ENCODE peak calls at places on chromosomes 6 and 20, in five cellular contexts. One of them, this sample, is unnamed.

GRCh38 chr6:154653385-154653784 is 79.8 kb upstream of the SCAF8 start:
- DNase-seq in stomach: no peak
- DNase-seq in CD8-positive, alpha-beta memory T cell: no peak
- DNase-seq in aorta: no peak
- DNase-seq in lung: no peak
- DNase-seq in this sample: no peak

GRCh38 chr6:134240664-134241431 is 77.1 kb downstream of the SGK1 start:
- DNase-seq in stomach: peak; percentile 52
- DNase-seq in CD8-positive, alpha-beta memory T cell: peak; percentile 87
- DNase-seq in aorta: peak; percentile 93
- DNase-seq in lung: peak; percentile 73
- DNase-seq in this sample: peak; percentile 34

GRCh38 chr20:1841554-1842140 is 53.6 kb upstream of the SIRPA start:
- DNase-seq in stomach: no peak
- DNase-seq in CD8-positive, alpha-beta memory T cell: no peak
- DNase-seq in aorta: peak; percentile 58
- DNase-seq in lung: no peak
- DNase-seq in this sample: no peak

GRCh38 chr6:167793421-167793820 is 33.3 kb upstream of the AFDN start:
- DNase-seq in stomach: no peak
- DNase-seq in CD8-positive, alpha-beta memory T cell: no peak
- DNase-seq in aorta: no peak
- DNase-seq in lung: peak; percentile 20
- DNase-seq in this sample: peak; percentile 61

GRCh38 chr6:28351087-28351486 is 1.3 kb downstream of the ZKSCAN3 start:
- DNase-seq in stomach: peak; percentile 45
- DNase-seq in CD8-positive, alpha-beta memory T cell: no peak
- DNase-seq in aorta: no peak
- DNase-seq in lung: no peak
- DNase-seq in this sample: no peak

GRCh38 chr20:10603971-10604864 is 69.6 kb downstream of the JAG1 start:
- DNase-seq in stomach: no peak
- DNase-seq in CD8-positive, alpha-beta memory T cell: no peak
- DNase-seq in aorta: peak; percentile 78
- DNase-seq in lung: peak; percentile 42
- DNase-seq in this sample: no peak

GRCh38 chr20:38298768-38299288 is 5.1 kb upstream of the BPI start:
- DNase-seq in stomach: peak; percentile 48
- DNase-seq in CD8-positive, alpha-beta memory T cell: no peak
- DNase-seq in aorta: peak; percentile 91
- DNase-seq in lung: peak; percentile 77
- DNase-seq in this sample: peak; percentile 38

GRCh38 chr20:21394120-21394519 is 3.2 kb downstream of the NKX2-4 start:
- DNase-seq in stomach: no peak
- DNase-seq in CD8-positive, alpha-beta memory T cell: no peak
- DNase-seq in aorta: no peak
- DNase-seq in lung: no peak
- DNase-seq in this sample: no peak

GRCh38 chr20:43979576-43979975 is 64.9 kb downstream of the TOX2 start:
- DNase-seq in stomach: no peak
- DNase-seq in CD8-positive, alpha-beta memory T cell: no peak
- DNase-seq in aorta: no peak
- DNase-seq in lung: no peak
- DNase-seq in this sample: no peak

GRCh38 chr6:33411632-33412005 is 805 bp downstream of the PHF1 start:
- DNase-seq in stomach: no peak
- DNase-seq in CD8-positive, alpha-beta memory T cell: peak; percentile 44
- DNase-seq in aorta: no peak
- DNase-seq in lung: no peak
- DNase-seq in this sample: no peak

GRCh38 chr6:4606016-4606415 is 170.2 kb upstream of the CDYL start:
- DNase-seq in stomach: no peak
- DNase-seq in CD8-positive, alpha-beta memory T cell: no peak
- DNase-seq in aorta: no peak
- DNase-seq in lung: no peak
- DNase-seq in this sample: no peak

GRCh38 chr6:26129656-26130055 is 42.4 kb downstream of the HFE start:
- DNase-seq in stomach: no peak
- DNase-seq in CD8-positive, alpha-beta memory T cell: no peak
- DNase-seq in aorta: no peak
- DNase-seq in lung: no peak
- DNase-seq in this sample: no peak

GRCh38 chr20:59376109-59376841 is 75.9 kb downstream of the EDN3 start:
- DNase-seq in stomach: no peak
- DNase-seq in CD8-positive, alpha-beta memory T cell: peak; percentile 4
- DNase-seq in aorta: no peak
- DNase-seq in lung: no peak
- DNase-seq in this sample: no peak

GRCh38 chr6:108002365-108003221 is 44.6 kb upstream of the SEC63 start:
- DNase-seq in stomach: peak; percentile 31
- DNase-seq in CD8-positive, alpha-beta memory T cell: no peak
- DNase-seq in aorta: peak; percentile 62
- DNase-seq in lung: no peak
- DNase-seq in this sample: peak; percentile 79

GRCh38 chr20:33459599-33459998 is 16.0 kb upstream of the SNTA1 start:
- DNase-seq in stomach: no peak
- DNase-seq in CD8-positive, alpha-beta memory T cell: no peak
- DNase-seq in aorta: no peak
- DNase-seq in lung: no peak
- DNase-seq in this sample: no peak

GRCh38 chr6:7468382-7469081 is 72.9 kb upstream of the DSP start:
- DNase-seq in stomach: no peak
- DNase-seq in CD8-positive, alpha-beta memory T cell: no peak
- DNase-seq in aorta: no peak
- DNase-seq in lung: no peak
- DNase-seq in this sample: no peak

GRCh38 chr6:143676437-143677045 is 1.2 kb upstream of the PHACTR2 start:
- DNase-seq in stomach: no peak
- DNase-seq in CD8-positive, alpha-beta memory T cell: no peak
- DNase-seq in aorta: no peak
- DNase-seq in lung: no peak
- DNase-seq in this sample: no peak

GRCh38 chr6:166623318-166623717 is 3.7 kb downstream of the RPS6KA2 start:
- DNase-seq in stomach: no peak
- DNase-seq in CD8-positive, alpha-beta memory T cell: no peak
- DNase-seq in aorta: no peak
- DNase-seq in lung: peak; percentile 65
- DNase-seq in this sample: no peak

GRCh38 chr6:127188752-127189151 is 70.3 kb downstream of the RSPO3 start:
- DNase-seq in stomach: no peak
- DNase-seq in CD8-positive, alpha-beta memory T cell: no peak
- DNase-seq in aorta: no peak
- DNase-seq in lung: no peak
- DNase-seq in this sample: no peak

GRCh38 chr20:20204326-20204725 is 152.0 kb downstream of the CFAP61 start:
- DNase-seq in stomach: no peak
- DNase-seq in CD8-positive, alpha-beta memory T cell: no peak
- DNase-seq in aorta: no peak
- DNase-seq in lung: no peak
- DNase-seq in this sample: no peak

GRCh38 chr20:58850693-58851174 is at the start of gene GNAS-AS1:
- DNase-seq in stomach: peak; percentile 47
- DNase-seq in CD8-positive, alpha-beta memory T cell: peak; percentile 90
- DNase-seq in aorta: peak; percentile 84
- DNase-seq in lung: peak; percentile 80
- DNase-seq in this sample: peak; percentile 84

GRCh38 chr6:113994934-113995342 is 24.0 kb upstream of the HDAC2 start:
- DNase-seq in stomach: no peak
- DNase-seq in CD8-positive, alpha-beta memory T cell: no peak
- DNase-seq in aorta: no peak
- DNase-seq in lung: no peak
- DNase-seq in this sample: peak; percentile 55

GRCh38 chr6:154536255-154536654 is 25.8 kb upstream of the CNKSR3 start:
- DNase-seq in stomach: no peak
- DNase-seq in CD8-positive, alpha-beta memory T cell: no peak
- DNase-seq in aorta: no peak
- DNase-seq in lung: no peak
- DNase-seq in this sample: no peak

GRCh38 chr6:105746539-105746938 is 339.6 kb upstream of the PRDM1 start:
- DNase-seq in stomach: no peak
- DNase-seq in CD8-positive, alpha-beta memory T cell: no peak
- DNase-seq in aorta: no peak
- DNase-seq in lung: no peak
- DNase-seq in this sample: no peak

GRCh38 chr6:168032383-168032760 is 34.9 kb downstream of the KIF25 start:
- DNase-seq in stomach: no peak
- DNase-seq in CD8-positive, alpha-beta memory T cell: no peak
- DNase-seq in aorta: no peak
- DNase-seq in lung: no peak
- DNase-seq in this sample: peak; percentile 18

GRCh38 chr6:160077526-160077925 is 44.1 kb upstream of the SLC22A1 start:
- DNase-seq in stomach: no peak
- DNase-seq in CD8-positive, alpha-beta memory T cell: no peak
- DNase-seq in aorta: no peak
- DNase-seq in lung: no peak
- DNase-seq in this sample: no peak

GRCh38 chr6:55009114-55009513 is 162.5 kb downstream of the FAM83B start:
- DNase-seq in stomach: no peak
- DNase-seq in CD8-positive, alpha-beta memory T cell: no peak
- DNase-seq in aorta: no peak
- DNase-seq in lung: no peak
- DNase-seq in this sample: no peak

GRCh38 chr6:136609878-136610706 is 59.9 kb upstream of the MAP7 start:
- DNase-seq in stomach: peak; percentile 64
- DNase-seq in CD8-positive, alpha-beta memory T cell: no peak
- DNase-seq in aorta: peak; percentile 78
- DNase-seq in lung: peak; percentile 77
- DNase-seq in this sample: peak; percentile 82

GRCh38 chr6:169227116-169227515 is 26.5 kb downstream of the THBS2 start:
- DNase-seq in stomach: no peak
- DNase-seq in CD8-positive, alpha-beta memory T cell: no peak
- DNase-seq in aorta: no peak
- DNase-seq in lung: no peak
- DNase-seq in this sample: no peak

GRCh38 chr6:32888576-32888975 is 34.6 kb downstream of the PSMB9 start:
- DNase-seq in stomach: no peak
- DNase-seq in CD8-positive, alpha-beta memory T cell: no peak
- DNase-seq in aorta: no peak
- DNase-seq in lung: no peak
- DNase-seq in this sample: no peak

GRCh38 chr20:9025643-9026042 is 43.2 kb upstream of the PLCB4 start:
- DNase-seq in stomach: no peak
- DNase-seq in CD8-positive, alpha-beta memory T cell: no peak
- DNase-seq in aorta: no peak
- DNase-seq in lung: no peak
- DNase-seq in this sample: no peak

GRCh38 chr20:49399329-49399728 is 83.1 kb downstream of the KCNB1 start:
- DNase-seq in stomach: no peak
- DNase-seq in CD8-positive, alpha-beta memory T cell: no peak
- DNase-seq in aorta: no peak
- DNase-seq in lung: no peak
- DNase-seq in this sample: no peak

GRCh38 chr6:157210954-157211353 is 112.4 kb downstream of the TMEM242 start:
- DNase-seq in stomach: no peak
- DNase-seq in CD8-positive, alpha-beta memory T cell: no peak
- DNase-seq in aorta: no peak
- DNase-seq in lung: no peak
- DNase-seq in this sample: no peak

GRCh38 chr6:81988871-81989270 is 236.4 kb upstream of the TENT5A start:
- DNase-seq in stomach: no peak
- DNase-seq in CD8-positive, alpha-beta memory T cell: no peak
- DNase-seq in aorta: no peak
- DNase-seq in lung: no peak
- DNase-seq in this sample: no peak

GRCh38 chr20:7994809-7995208 is 24.8 kb downstream of the TMX4 start:
- DNase-seq in stomach: no peak
- DNase-seq in CD8-positive, alpha-beta memory T cell: no peak
- DNase-seq in aorta: no peak
- DNase-seq in lung: no peak
- DNase-seq in this sample: no peak

GRCh38 chr6:27234576-27234975 is 12.9 kb upstream of the PRSS16 start:
- DNase-seq in stomach: no peak
- DNase-seq in CD8-positive, alpha-beta memory T cell: no peak
- DNase-seq in aorta: no peak
- DNase-seq in lung: no peak
- DNase-seq in this sample: no peak

GRCh38 chr6:121521164-121521555 is 85.7 kb downstream of the GJA1 start:
- DNase-seq in stomach: no peak
- DNase-seq in CD8-positive, alpha-beta memory T cell: no peak
- DNase-seq in aorta: no peak
- DNase-seq in lung: no peak
- DNase-seq in this sample: no peak
- H3K4me1 ChIP-seq in stomach: peaks cover 19% of the 10 kb centered on the region
- H3K4me1 ChIP-seq in CD8-positive, alpha-beta memory T cell: no peaks in the 10 kb centered on the region
- H3K4me1 ChIP-seq in aorta: peaks cover 15% of the 10 kb centered on the region
- H3K4me1 ChIP-seq in lung: no peaks in the 10 kb centered on the region
- H3K4me1 ChIP-seq in this sample: no peaks in the 10 kb centered on the region

DNA sequence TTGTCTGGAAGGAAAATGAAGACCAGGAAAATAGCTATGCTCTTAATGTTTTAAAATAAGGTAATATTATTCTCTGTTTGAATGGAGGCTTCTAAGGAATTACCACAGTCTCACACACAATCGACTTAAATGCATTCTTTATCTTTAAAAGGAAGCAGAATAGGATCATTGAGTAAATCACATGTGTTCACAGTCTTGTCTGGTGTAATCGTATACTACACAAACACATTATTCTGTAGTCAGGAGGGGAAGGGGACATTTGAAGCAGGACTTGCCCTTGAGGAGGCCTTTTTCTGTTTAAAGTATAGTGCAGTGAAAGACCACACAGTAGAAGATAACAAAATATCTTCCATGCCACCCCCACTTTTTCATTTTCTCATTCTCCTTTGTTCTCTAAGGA is 20.6 kb upstream of the REV3L start:
- DNase-seq in stomach: no peak
- DNase-seq in CD8-positive, alpha-beta memory T cell: no peak
- DNase-seq in aorta: no peak
- DNase-seq in lung: no peak
- DNase-seq in this sample: no peak
- H3K4me3 ChIP-seq in stomach: no peak overlapping the region
- H3K4me3 ChIP-seq in CD8-positive, alpha-beta memory T cell: no peak overlapping the region
- H3K4me3 ChIP-seq in aorta: no peak overlapping the region
- H3K4me3 ChIP-seq in lung: no peak overlapping the region
- H3K4me3 ChIP-seq in this sample: no peak overlapping the region

GRCh38 chr6:5726976-5727718 is 279.6 kb downstream of the NRN1 start:
- DNase-seq in stomach: no peak
- DNase-seq in CD8-positive, alpha-beta memory T cell: no peak
- DNase-seq in aorta: no peak
- DNase-seq in lung: no peak
- DNase-seq in this sample: no peak
- H3K4me1 ChIP-seq in stomach: no peaks in the 10 kb centered on the region
- H3K4me1 ChIP-seq in CD8-positive, alpha-beta memory T cell: no peaks in the 10 kb centered on the region
- H3K4me1 ChIP-seq in aorta: no peaks in the 10 kb centered on the region
- H3K4me1 ChIP-seq in lung: no peaks in the 10 kb centered on the region
- H3K4me1 ChIP-seq in this sample: no peaks in the 10 kb centered on the region

DNA sequence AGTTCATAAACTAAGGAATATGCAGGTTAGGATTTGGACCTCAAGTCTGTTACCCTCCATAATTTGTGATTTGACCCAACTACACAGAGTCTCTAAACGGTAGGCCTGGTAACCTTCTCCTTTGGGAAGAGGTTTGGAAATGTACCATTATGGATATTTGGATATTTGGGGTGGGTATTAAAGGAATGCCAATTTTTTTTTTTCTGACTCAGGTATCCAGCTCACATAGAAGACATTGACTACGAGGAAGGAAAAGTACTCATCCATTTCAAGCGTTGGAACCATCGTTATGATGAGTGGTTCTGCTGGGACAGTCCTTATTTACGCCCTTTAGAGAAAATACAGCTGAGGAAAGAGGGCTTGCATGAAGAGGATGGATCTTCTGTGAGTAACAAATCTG is 70.5 kb downstream of the PHF20 start:
- DNase-seq in stomach: no peak
- DNase-seq in CD8-positive, alpha-beta memory T cell: no peak
- DNase-seq in aorta: no peak
- DNase-seq in lung: no peak
- DNase-seq in this sample: no peak
- H3K4me3 ChIP-seq in stomach: no peak overlapping the region
- H3K4me3 ChIP-seq in CD8-positive, alpha-beta memory T cell: no peak overlapping the region
- H3K4me3 ChIP-seq in aorta: no peak overlapping the region
- H3K4me3 ChIP-seq in lung: no peak overlapping the region
- H3K4me3 ChIP-seq in this sample: no peak overlapping the region

This sample was measured in colonic mucosa.